ENCODE peak calls at places on chromosomes 11 and 22, in nine cellular contexts. L is A549, G is WTC11, D is bronchial epithelial cell, R is fibroblast of lung, Y is brain microvascular endothelial cell, M is lower leg skin, W is AG04450, J is RWPE1. T is an unnamed sample.
A peak's percentile ranks its signal among the peaks of the same experiment; 100 is the strongest.

GRCh38 chr11:113874096-113874919 is 1.1 kb downstream of the USP28 start:
- DNase-seq in L (no peak), G (no peak), D (peak; percentile 27), R (peak; percentile 8), Y (no peak), M (peak; percentile 70), W (no peak), J (peak; percentile 25), T (no peak)

GRCh38 chr11:100637706-100638105 is 49.4 kb upstream of the ARHGAP42 start:
- DNase-seq in L (no peak), G (no peak), D (no peak), R (no peak), Y (no peak), M (no peak), W (no peak), J (no peak), T (no peak)

GRCh38 chr11:61797263-61797944 is 4.7 kb downstream of the FEN1 start:
- DNase-seq in L (peak; percentile 84), G (peak; percentile 70), D (peak; percentile 75), R (peak; percentile 76), Y (peak; percentile 82), M (no peak), W (peak; percentile 82), J (peak; percentile 62), T (peak; percentile 67)

GRCh38 chr22:37827056-37827455 is 3.9 kb downstream of the GALR3 start:
- DNase-seq in L (no peak), G (no peak), D (no peak), R (peak; percentile 14), Y (no peak), M (no peak), W (no peak), J (no peak), T (no peak)

GRCh38 chr11:36258730-36259360 is 30.4 kb downstream of the COMMD9 start:
- DNase-seq in L (peak; percentile 68), G (peak; percentile 74), D (peak; percentile 59), R (peak; percentile 67), Y (peak; percentile 69), M (no peak), W (peak; percentile 45), J (peak; percentile 24), T (peak; percentile 44)

GRCh38 chr11:84990141-84990540 is 637.0 kb downstream of the DLG2 start:
- DNase-seq in L (no peak), G (no peak), D (no peak), R (no peak), Y (no peak), M (no peak), W (no peak), J (no peak), T (no peak)

GRCh38 chr11:124799384-124800225 is 601 bp downstream of the MSANTD2 start:
- DNase-seq in L (peak; percentile 13), G (peak; percentile 49), D (no peak), R (peak; percentile 25), Y (no peak), M (peak; percentile 87), W (no peak), J (peak; percentile 44), T (no peak)

GRCh38 chr11:32386770-32387377 is 48.5 kb downstream of the WT1 start:
- DNase-seq in L (no peak), G (no peak), D (no peak), R (peak; percentile 55), Y (peak; percentile 15), M (peak; percentile 48), W (no peak), J (no peak), T (no peak)

GRCh38 chr11:69962152-69962551 is 116.0 kb upstream of the ANO1 start:
- DNase-seq in L (peak; percentile 67), G (no peak), D (peak; percentile 61), R (peak; percentile 70), Y (peak; percentile 64), M (no peak), W (no peak), J (peak; percentile 66), T (no peak)

GRCh38 chr22:24541681-24542515 is 13.0 kb downstream of the GUCD1 start:
- DNase-seq in L (no peak), G (no peak), D (no peak), R (no peak), Y (no peak), M (no peak), W (no peak), J (no peak), T (no peak)

GRCh38 chr22:24894220-24894975 is 52.1 kb downstream of the LHFPL7 start:
- DNase-seq in L (peak; percentile 97), G (no peak), D (peak; percentile 98), R (peak; percentile 97), Y (peak; percentile 95), M (peak; percentile 91), W (peak; percentile 59), J (peak; percentile 85), T (peak; percentile 76)

GRCh38 chr11:117011541-117011908 is 86.7 kb downstream of the SIK3 start:
- DNase-seq in L (peak; percentile 44), G (no peak), D (no peak), R (no peak), Y (peak; percentile 73), M (no peak), W (no peak), J (no peak), T (no peak)

GRCh38 chr11:17673951-17674350 is 45.4 kb upstream of the MYOD1 start:
- DNase-seq in L (no peak), G (no peak), D (peak; percentile 27), R (peak; percentile 53), Y (peak; percentile 22), M (no peak), W (no peak), J (peak; percentile 18), T (no peak)

GRCh38 chr11:125369808-125370207 is 126.3 kb downstream of the FEZ1 start:
- DNase-seq in L (no peak), G (no peak), D (no peak), R (no peak), Y (no peak), M (no peak), W (no peak), J (no peak), T (no peak)

GRCh38 chr11:44519989-44520737 is 45.3 kb upstream of the CD82 start:
- DNase-seq in L (no peak), G (no peak), D (no peak), R (no peak), Y (no peak), M (no peak), W (no peak), J (no peak), T (no peak)
- TF ChIP-seq CTCF in L (no peak), G (no peak), D (no peak), R (no peak), Y (no peak), M (no peak), W (no peak), J (no peak), T (no peak)

DNA sequence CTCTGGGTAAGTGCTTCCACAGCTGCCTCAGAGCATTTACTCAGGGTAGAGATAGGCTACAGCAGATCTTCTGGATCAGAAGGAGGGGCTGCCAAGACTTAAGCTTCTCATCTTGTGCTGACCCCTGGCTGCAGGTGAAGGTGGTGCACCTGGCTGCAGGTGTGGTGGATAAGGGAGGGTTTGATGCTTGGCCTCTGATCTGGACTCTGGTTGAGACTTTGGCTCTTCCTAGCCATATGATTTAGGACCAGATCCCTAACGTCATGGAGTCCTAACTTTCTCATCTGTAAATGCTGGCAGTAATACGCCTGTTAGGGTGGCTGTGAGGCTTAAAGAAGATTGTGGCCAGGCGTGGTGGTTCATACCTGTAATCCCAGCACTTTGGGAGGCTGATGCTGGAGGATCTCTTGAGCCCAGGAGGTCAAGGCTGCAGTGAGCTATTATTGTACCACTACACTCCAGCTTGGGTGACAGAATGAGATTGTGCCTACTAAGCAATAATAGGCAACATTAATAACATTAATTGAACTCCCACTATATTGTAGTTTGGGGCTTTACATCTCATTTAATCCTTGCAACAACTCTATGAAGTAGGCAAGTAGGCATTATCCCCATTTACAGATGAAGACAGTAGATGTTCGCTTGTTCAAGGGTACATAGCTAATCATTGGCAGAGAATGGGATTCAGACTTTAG is 10.7 kb downstream of the DTX4 start:
- DNase-seq in L (peak; percentile 23), G (peak; percentile 81), D (peak; percentile 41), R (no peak), Y (no peak), M (no peak), W (no peak), J (no peak), T (no peak)
- TF ChIP-seq CTCF in L (no peak), G (peak; percentile 84), D (peak; percentile 73), R (peak; percentile 12), Y (peak; percentile 34), M (no peak), W (peak; percentile 11), J (no peak), T (no peak)

GRCh38 chr11:73759520-73760065 is 1.3 kb downstream of the RAB6A start:
- DNase-seq in L (peak; percentile 26), G (no peak), D (peak; percentile 30), R (peak; percentile 34), Y (no peak), M (no peak), W (no peak), J (peak; percentile 5), T (no peak)

GRCh38 chr11:73760066-73760679 is 701 bp downstream of the RAB6A start:
- DNase-seq in L (peak; percentile 48), G (peak; percentile 46), D (no peak), R (peak; percentile 37), Y (no peak), M (peak; percentile 92), W (no peak), J (peak; percentile 32), T (no peak)

GRCh38 chr11:73761403-73761945 is 600 bp upstream of the RAB6A start:
- DNase-seq in L (no peak), G (no peak), D (no peak), R (no peak), Y (no peak), M (no peak), W (no peak), J (no peak), T (no peak)

GRCh38 chr11:73762732-73763131 is 1.9 kb upstream of the RAB6A start:
- DNase-seq in L (no peak), G (no peak), D (no peak), R (no peak), Y (no peak), M (no peak), W (no peak), J (no peak), T (no peak)

GRCh38 chr11:73760680-73761402 is at the start of gene RAB6A:
- DNase-seq in L (peak; percentile 99), G (peak; percentile 99), D (peak; percentile 96), R (peak; percentile 99), Y (peak; percentile 100), M (peak; percentile 100), W (peak; percentile 99), J (peak; percentile 97), T (peak; percentile 99)
- TF ChIP-seq CTCF in L (no peak), G (no peak), D (peak; percentile 46), R (peak; percentile 20), Y (peak; percentile 43), M (no peak), W (peak; percentile 35), J (peak; percentile 26), T (no peak)

DNA sequence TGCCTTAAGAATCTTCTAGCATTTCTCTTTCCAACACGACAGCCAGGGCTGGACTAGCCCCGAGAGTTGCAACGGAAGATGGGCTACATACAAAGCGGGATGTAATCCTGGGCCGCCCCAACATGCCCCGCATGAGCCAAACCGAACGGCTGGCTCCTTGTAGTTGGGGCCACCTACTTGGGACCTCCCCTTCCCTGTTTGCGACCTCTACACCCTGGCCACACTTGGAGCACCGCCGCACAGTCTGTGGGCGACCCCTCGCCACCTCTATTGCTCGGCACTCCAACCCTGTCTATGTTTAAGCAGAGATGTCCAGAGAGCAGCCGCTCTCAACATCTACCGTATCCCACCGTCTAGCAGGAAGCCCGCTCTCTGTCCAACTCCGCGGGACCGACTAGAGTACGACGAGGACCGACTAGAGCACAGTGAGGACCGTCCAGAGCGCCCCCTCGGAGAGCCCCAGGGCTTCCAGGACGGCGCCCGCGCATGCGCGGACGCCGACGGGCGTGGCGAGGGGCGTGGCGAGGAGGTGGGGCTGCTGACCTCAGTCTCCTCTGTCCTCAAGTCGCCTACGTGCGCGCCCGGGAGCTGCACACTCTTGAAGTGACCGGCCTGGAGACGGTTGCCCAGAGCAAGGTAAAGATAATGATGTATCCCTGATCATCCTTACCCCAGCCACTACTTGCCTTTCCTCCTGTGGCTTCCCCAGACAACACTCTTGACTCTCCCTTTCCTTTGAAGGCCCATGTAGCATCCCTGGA is 32.3 kb downstream of the NEAT1 start:
- DNase-seq in L (peak; percentile 88), G (peak; percentile 92), D (peak; percentile 59), R (peak; percentile 77), Y (peak; percentile 72), M (peak; percentile 98), W (no peak), J (peak; percentile 87), T (no peak)
- TF ChIP-seq CTCF in L (peak; percentile 37), G (no peak), D (peak; percentile 12), R (no peak), Y (peak; percentile 20), M (no peak), W (no peak), J (no peak), T (no peak)

T was measured in AG09319.